ENCODE peak calls at places on chromosomes 1 and 21, in four cellular contexts. Q is stomach, F is cardiac muscle cell, E is HFF-Myc. W is an unnamed sample.

GRCh38 chr1:13469343-13469742 is 44.5 kb downstream of the LRRC38 start:
- DNase-seq in Q (no peak), F (no peak), E (no peak), W (no peak)

GRCh38 chr1:82840192-82840591 is 1039.5 kb downstream of the ADGRL2 start:
- DNase-seq in Q (no peak), F (no peak), E (no peak), W (no peak)

GRCh38 chr1:155139895-155140629 is at the start of gene DPM3:
- DNase-seq in Q (peak; percentile 92), F (peak; percentile 88), E (no peak), W (peak; percentile 51)

GRCh38 chr1:30323841-30324240 is 399.5 kb downstream of the MATN1 start:
- DNase-seq in Q (peak; percentile 10), F (no peak), E (no peak), W (no peak)

GRCh38 chr1:37391181-37391949 is 83.0 kb upstream of the ZC3H12A start:
- DNase-seq in Q (no peak), F (no peak), E (no peak), W (no peak)

GRCh38 chr1:168774241-168774640 is 45.2 kb upstream of the DPT start:
- DNase-seq in Q (no peak), F (peak; percentile 20), E (no peak), W (no peak)

GRCh38 chr1:67441183-67441582 is 11.0 kb upstream of the SERBP1 start:
- DNase-seq in Q (peak; percentile 64), F (peak; percentile 74), E (no peak), W (peak; percentile 33)

GRCh38 chr21:45979141-45979631 is 2.4 kb upstream of the COL6A1 start:
- DNase-seq in Q (no peak), F (no peak), E (no peak), W (no peak)

GRCh38 chr1:72229893-72230292 is 52.4 kb downstream of the NEGR1 start:
- DNase-seq in Q (no peak), F (no peak), E (no peak), W (no peak)

GRCh38 chr1:223248787-223249175 is 105.7 kb upstream of the TLR5 start:
- DNase-seq in Q (peak; percentile 1), F (no peak), E (no peak), W (no peak)

GRCh38 chr1:66999640-67000400 is 54.1 kb downstream of the SLC35D1 start:
- DNase-seq in Q (no peak), F (peak; percentile 69), E (no peak), W (no peak)

GRCh38 chr1:206461602-206462455 is 8.4 kb upstream of the IKBKE start:
- DNase-seq in Q (peak; percentile 82), F (peak; percentile 85), E (no peak), W (peak; percentile 63)

GRCh38 chr1:33257759-33258712 is 1.7 kb downstream of the ZNF362 start:
- DNase-seq in Q (peak; percentile 46), F (peak; percentile 35), E (no peak), W (no peak)

GRCh38 chr1:241706967-241707366 is 54.9 kb downstream of the WDR64 start:
- DNase-seq in Q (no peak), F (no peak), E (no peak), W (no peak)

GRCh38 chr1:239914827-239915231 is 176.9 kb upstream of the FMN2 start:
- DNase-seq in Q (no peak), F (no peak), E (peak; percentile 62), W (peak; percentile 39)

GRCh38 chr21:20997633-20998455 is at the start of gene NCAM2:
- DNase-seq in Q (peak; percentile 72), F (peak; percentile 89), E (peak; percentile 1), W (peak; percentile 44)

GRCh38 chr1:2326524-2326923 is 64.8 kb downstream of the MORN1 start:
- DNase-seq in Q (no peak), F (no peak), E (no peak), W (no peak)

GRCh38 chr1:95084317-95085176 is 11.8 kb upstream of the ALG14 start:
- DNase-seq in Q (no peak), F (peak; percentile 45), E (peak; percentile 25), W (no peak)

GRCh38 chr1:234781241-234782056 is 171.5 kb upstream of the IRF2BP2 start:
- DNase-seq in Q (no peak), F (no peak), E (no peak), W (no peak)

GRCh38 chr1:25520446-25521061 is 22.9 kb upstream of the LDLRAP1 start:
- DNase-seq in Q (peak; percentile 75), F (peak; percentile 71), E (peak; percentile 21), W (peak; percentile 53)

GRCh38 chr1:171814692-171815091 is 26.6 kb upstream of the DNM3 start:
- DNase-seq in Q (no peak), F (no peak), E (peak; percentile 40), W (peak; percentile 82)

GRCh38 chr1:97412155-97412554 is 508.7 kb downstream of the DPYD start:
- DNase-seq in Q (no peak), F (no peak), E (no peak), W (no peak)

GRCh38 chr1:71463144-71463543 is 382.3 kb upstream of the ZRANB2 start:
- DNase-seq in Q (no peak), F (no peak), E (no peak), W (no peak)

GRCh38 chr1:229339086-229339485 is 3.8 kb downstream of the CCSAP start:
- DNase-seq in Q (no peak), F (no peak), E (no peak), W (no peak)

GRCh38 chr1:22870201-22870871 is 102.3 kb downstream of the LACTBL1 start:
- DNase-seq in Q (peak; percentile 34), F (peak; percentile 18), E (no peak), W (no peak)

GRCh38 chr1:156601122-156601830 is at the start of gene GPATCH4:
- DNase-seq in Q (peak; percentile 70), F (peak; percentile 83), E (peak; percentile 87), W (peak; percentile 82)

GRCh38 chr1:37995773-37996379 is 6.1 kb upstream of the SF3A3 start:
- DNase-seq in Q (peak; percentile 51), F (peak; percentile 65), E (peak; percentile 94), W (no peak)

GRCh38 chr1:201224671-201225400 is 34.2 kb downstream of the IGFN1 start:
- DNase-seq in Q (no peak), F (no peak), E (no peak), W (no peak)

GRCh38 chr1:191343816-191344215 is 814.4 kb upstream of the RGS18 start:
- DNase-seq in Q (no peak), F (no peak), E (no peak), W (peak; percentile 22)

GRCh38 chr1:60978421-60979357 is 103.7 kb upstream of the NFIA start:
- DNase-seq in Q (peak; percentile 43), F (peak; percentile 51), E (no peak), W (no peak)

GRCh38 chr1:203120325-203121138 is 7.0 kb upstream of the ADORA1 start:
- DNase-seq in Q (no peak), F (no peak), E (no peak), W (no peak)

GRCh38 chr1:17587693-17588047 is 48.2 kb downstream of the ARHGEF10L start:
- DNase-seq in Q (no peak), F (peak; percentile 56), E (peak; percentile 94), W (peak; percentile 68)

GRCh38 chr1:218971166-218971565 is 202.5 kb upstream of the LYPLAL1 start:
- DNase-seq in Q (no peak), F (no peak), E (no peak), W (no peak)

GRCh38 chr1:193479187-193479586 is 292.8 kb upstream of the B3GALT2 start:
- DNase-seq in Q (peak; percentile 44), F (no peak), E (no peak), W (no peak)

GRCh38 chr21:42685036-42685435 is 31.6 kb downstream of the PDE9A start:
- DNase-seq in Q (no peak), F (no peak), E (no peak), W (no peak)

GRCh38 chr1:235882816-235883215 is 16.1 kb upstream of the LYST start:
- DNase-seq in Q (no peak), F (no peak), E (no peak), W (no peak)
- H3K4me3 ChIP-seq in Q (peak overlapping the region; percentile 46), F (no peak overlapping the region), E (no peak overlapping the region), W (peak overlapping the region; percentile 4)

DNA sequence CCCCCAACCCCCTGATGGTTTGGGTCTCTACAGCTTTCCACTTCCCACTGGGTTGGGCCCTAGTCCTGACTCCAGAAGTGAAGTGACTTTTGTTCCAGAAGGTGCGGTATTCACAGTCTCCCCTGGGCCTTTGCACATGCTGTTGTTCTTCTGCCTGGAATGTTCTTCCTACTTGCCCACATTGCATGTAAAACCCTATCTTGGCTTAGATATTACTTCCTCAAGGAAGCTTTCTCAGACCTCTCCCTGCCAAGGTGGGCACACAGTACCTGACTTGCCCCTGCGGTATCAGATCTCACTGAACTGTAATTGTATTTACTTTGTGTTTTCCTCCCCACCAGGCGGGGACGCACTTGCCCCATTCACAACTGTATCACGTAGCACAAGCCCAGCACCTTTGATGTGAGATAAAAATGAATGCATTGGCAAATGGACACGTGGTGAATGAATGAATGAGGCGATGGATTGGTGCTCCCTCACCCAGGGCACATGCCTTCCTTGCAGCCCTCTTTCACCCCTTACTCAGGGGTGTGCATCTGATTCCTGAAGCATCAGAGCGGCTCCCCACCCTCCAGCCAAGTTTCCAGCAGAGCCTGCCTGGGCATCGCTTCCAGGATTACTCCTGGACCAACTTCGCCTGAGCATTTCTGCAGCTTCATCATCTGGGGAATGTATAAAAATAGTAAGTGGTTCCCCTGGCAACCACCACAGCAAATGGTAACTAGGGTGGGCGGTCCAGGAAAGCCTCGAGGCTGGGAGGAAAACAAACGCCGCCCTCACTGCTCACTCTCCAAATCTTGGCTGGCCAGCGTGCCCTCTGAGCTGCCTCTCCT is 19.8 kb downstream of the NENF start:
- DNase-seq in Q (no peak), F (no peak), E (no peak), W (peak; percentile 62)
- TF ChIP-seq CTCF in Q (no peak), F (no peak), E (no peak), W (no peak)

GRCh38 chr1:107933736-107934135 is 31.2 kb downstream of the VAV3 start:
- DNase-seq in Q (no peak), F (no peak), E (no peak), W (no peak)

GRCh38 chr1:107939256-107939655 is 25.7 kb downstream of the VAV3 start:
- DNase-seq in Q (no peak), F (peak; percentile 9), E (no peak), W (no peak)

GRCh38 chr1:107936498-107937481 is 28.2 kb downstream of the VAV3 start:
- DNase-seq in Q (peak; percentile 78), F (no peak), E (peak; percentile 96), W (peak; percentile 97)

GRCh38 chr1:107934573-107934972 is 30.4 kb downstream of the VAV3 start:
- DNase-seq in Q (no peak), F (no peak), E (no peak), W (no peak)

GRCh38 chr1:107935396-107936064 is 29.4 kb downstream of the VAV3 start:
- DNase-seq in Q (no peak), F (no peak), E (no peak), W (no peak)
- H3K4me3 ChIP-seq in Q (no peak overlapping the region), F (no peak overlapping the region), E (no peak overlapping the region), W (no peak overlapping the region)

GRCh38 chr1:84000196-84000885 is 1.4 kb upstream of the TTLL7 start:
- DNase-seq in Q (no peak), F (no peak), E (no peak), W (no peak)
- TF ChIP-seq CTCF in Q (no peak), F (no peak), E (no peak), W (no peak)

GRCh38 chr21:33914188-33914587 is 1.4 kb downstream of the ATP5PO start:
- DNase-seq in Q (no peak), F (no peak), E (no peak), W (no peak)
- H3K4me3 ChIP-seq in Q (peak overlapping the region; percentile 75), F (peak overlapping the region; percentile 81), E (peak overlapping the region; percentile 98), W (no peak overlapping the region)

GRCh38 chr1:108316545-108316944 is 72.7 kb upstream of the NBPF4 start:
- DNase-seq in Q (no peak), F (no peak), E (no peak), W (no peak)
- TF ChIP-seq CTCF in Q (no peak), F (peak; percentile 35), E (peak; percentile 33), W (no peak)

W was measured in astrocyte of the cerebellum.